ENCODE peak calls at places on chromosomes 13 and 19, in ten cellular contexts. E is tibial nerve, P is stomach, I is K562, Q is H1, Z is transverse colon, K is ovary, O is upper lobe of left lung, W is sigmoid colon, B is esophagus muscularis mucosa. U is an unnamed sample.

GRCh38 chr13:35866801-35867200 is 264.4 kb downstream of the DCLK1 start:
- DNase-seq in E (no peak), P (no peak), I (no peak), Q (no peak), Z (no peak), K (no peak), O (no peak), W (no peak), B (no peak), U (no peak)

GRCh38 chr13:110001622-110002275 is 215.4 kb upstream of the IRS2 start:
- DNase-seq in E (no peak), P (no peak), I (no peak), Q (no peak), Z (no peak), K (no peak), O (no peak), W (no peak), B (no peak), U (no peak)

GRCh38 chr19:27795369-27795768 is 1417.6 kb downstream of the UQCRFS1 start:
- DNase-seq in E (no peak), P (no peak), I (no peak), Q (no peak), Z (no peak), K (no peak), O (no peak), W (no peak), B (no peak), U (no peak)

GRCh38 chr13:50365683-50366391 is 350.6 kb downstream of the KCNRG start:
- DNase-seq in E (no peak), P (no peak), I (no peak), Q (no peak), Z (peak; percentile 23), K (no peak), O (no peak), W (no peak), B (peak; percentile 17), U (no peak)

GRCh38 chr13:25687622-25688225 is 315.9 kb downstream of the ATP8A2 start:
- DNase-seq in E (no peak), P (no peak), I (no peak), Q (no peak), Z (peak; percentile 17), K (no peak), O (no peak), W (no peak), B (no peak), U (no peak)

GRCh38 chr13:62293081-62293480 is 877.4 kb upstream of the PCDH20 start:
- DNase-seq in E (no peak), P (no peak), I (no peak), Q (no peak), Z (no peak), K (no peak), O (no peak), W (no peak), B (no peak), U (no peak)

GRCh38 chr13:41985788-41986508 is 25.0 kb upstream of the VWA8 start:
- DNase-seq in E (no peak), P (no peak), I (no peak), Q (no peak), Z (no peak), K (no peak), O (no peak), W (no peak), B (no peak), U (no peak)

GRCh38 chr19:10086904-10087256 is 763 bp downstream of the SHFL start:
- DNase-seq in E (no peak), P (no peak), I (peak; percentile 64), Q (no peak), Z (no peak), K (peak; percentile 74), O (peak; percentile 88), W (peak; percentile 72), B (no peak), U (no peak)

GRCh38 chr13:27926644-27927434 is 7.0 kb downstream of the PDX1 start:
- DNase-seq in E (no peak), P (no peak), I (no peak), Q (no peak), Z (no peak), K (no peak), O (peak; percentile 40), W (no peak), B (no peak), U (no peak)

GRCh38 chr19:5131031-5131865 is 162.3 kb downstream of the KDM4B start:
- DNase-seq in E (no peak), P (no peak), I (peak; percentile 76), Q (no peak), Z (peak; percentile 44), K (no peak), O (peak; percentile 80), W (no peak), B (no peak), U (no peak)

GRCh38 chr19:5129691-5130090 is 160.8 kb downstream of the KDM4B start:
- DNase-seq in E (no peak), P (no peak), I (no peak), Q (no peak), Z (no peak), K (no peak), O (peak; percentile 72), W (no peak), B (no peak), U (no peak)

GRCh38 chr19:5131866-5132561 is 163.1 kb downstream of the KDM4B start:
- DNase-seq in E (no peak), P (no peak), I (no peak), Q (no peak), Z (no peak), K (no peak), O (peak; percentile 82), W (no peak), B (no peak), U (no peak)

GRCh38 chr19:5128932-5129389 is 160.0 kb downstream of the KDM4B start:
- DNase-seq in E (no peak), P (peak; percentile 57), I (no peak), Q (no peak), Z (no peak), K (peak; percentile 88), O (peak; percentile 74), W (no peak), B (no peak), U (no peak)

GRCh38 chr19:5130371-5131030 is 161.6 kb downstream of the KDM4B start:
- DNase-seq in E (no peak), P (no peak), I (no peak), Q (no peak), Z (peak; percentile 52), K (no peak), O (peak; percentile 65), W (no peak), B (no peak), U (no peak)
- H3K27me3 ChIP-seq in E (no peaks in the 10 kb centered on the region), P (no peaks in the 10 kb centered on the region), I (no peaks in the 10 kb centered on the region), Q (no peaks in the 10 kb centered on the region), Z (no peaks in the 10 kb centered on the region), K (no peaks in the 10 kb centered on the region), O (no peaks in the 10 kb centered on the region), W (no peaks in the 10 kb centered on the region), B (no peaks in the 10 kb centered on the region), U (no peaks in the 10 kb centered on the region)

GRCh38 chr19:38100589-38100988 is 123.4 kb downstream of the DPF1 start:
- DNase-seq in E (no peak), P (no peak), I (no peak), Q (no peak), Z (no peak), K (no peak), O (no peak), W (no peak), B (no peak), U (no peak)

GRCh38 chr19:38093154-38093553 is 130.9 kb downstream of the DPF1 start:
- DNase-seq in E (no peak), P (no peak), I (no peak), Q (no peak), Z (no peak), K (no peak), O (no peak), W (no peak), B (no peak), U (no peak)

GRCh38 chr19:38099966-38100365 is 124.1 kb downstream of the DPF1 start:
- DNase-seq in E (no peak), P (no peak), I (no peak), Q (no peak), Z (no peak), K (no peak), O (no peak), W (no peak), B (no peak), U (no peak)

GRCh38 chr19:38093587-38093986 is 130.4 kb downstream of the DPF1 start:
- DNase-seq in E (no peak), P (no peak), I (no peak), Q (no peak), Z (no peak), K (no peak), O (peak; percentile 42), W (no peak), B (no peak), U (no peak)

GRCh38 chr19:38095411-38096308 is 128.4 kb downstream of the DPF1 start:
- DNase-seq in E (peak; percentile 63), P (peak; percentile 77), I (peak; percentile 73), Q (peak; percentile 44), Z (peak; percentile 66), K (peak; percentile 66), O (no peak), W (no peak), B (no peak), U (no peak)
- TF ChIP-seq EP300 in E (no peak), P (no peak), I (no peak), Q (no peak), Z (no peak), K (no peak), O (no peak), W (no peak), B (no peak), U (no peak)

GRCh38 chr13:101552286-101552685 is 99.8 kb downstream of the ITGBL1 start:
- DNase-seq in E (no peak), P (no peak), I (no peak), Q (no peak), Z (no peak), K (no peak), O (no peak), W (no peak), B (no peak), U (no peak)
- H3K27me3 ChIP-seq in E (no peaks in the 10 kb centered on the region), P (no peaks in the 10 kb centered on the region), I (no peaks in the 10 kb centered on the region), Q (no peaks in the 10 kb centered on the region), Z (no peaks in the 10 kb centered on the region), K (no peaks in the 10 kb centered on the region), O (no peaks in the 10 kb centered on the region), W (no peaks in the 10 kb centered on the region), B (no peaks in the 10 kb centered on the region), U (no peaks in the 10 kb centered on the region)

DNA sequence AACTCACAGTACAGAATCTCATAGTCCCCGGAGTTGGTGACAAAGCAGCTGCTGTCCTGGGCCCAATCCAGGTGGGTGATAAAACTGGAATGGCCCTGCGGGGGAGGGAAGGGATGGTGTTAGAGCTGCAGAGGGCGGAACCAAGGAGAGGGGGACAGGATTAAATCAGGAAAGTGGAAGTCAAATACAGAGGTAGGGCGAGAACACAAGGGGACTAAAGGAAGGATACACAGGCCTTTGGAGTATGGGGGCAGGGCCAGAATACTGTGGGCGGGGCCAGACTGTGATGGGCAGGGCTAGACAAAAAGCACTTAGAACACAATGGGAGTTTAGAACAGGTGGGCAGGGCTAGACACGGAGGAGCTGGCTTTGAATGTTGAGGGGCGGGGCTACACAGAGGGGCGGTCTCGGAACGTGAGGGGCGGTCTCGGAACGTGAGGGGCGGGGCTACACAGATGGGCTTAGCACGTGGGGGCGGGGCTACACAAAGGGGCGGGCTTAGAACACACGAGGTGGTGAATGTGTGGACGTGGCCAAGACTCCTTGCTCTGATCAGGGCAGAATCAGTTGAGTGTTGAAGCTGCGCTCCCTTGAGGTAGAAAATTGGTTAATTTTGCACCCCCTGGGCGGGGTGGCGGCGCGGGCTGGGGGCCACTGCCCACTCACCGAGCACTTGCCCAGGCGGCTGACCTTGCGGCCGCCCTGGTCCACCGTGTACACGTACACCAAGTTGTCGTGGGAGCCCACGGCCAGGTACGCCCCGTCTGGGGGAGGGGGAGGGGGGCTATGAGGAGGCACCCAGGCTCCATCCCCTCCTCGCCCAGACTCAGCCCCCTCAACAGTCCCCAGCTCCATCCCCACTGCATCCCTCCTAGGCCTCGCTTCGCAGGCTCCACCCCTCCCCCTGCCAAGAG is 14.0 kb upstream of the GPR4 start:
- DNase-seq in E (peak; percentile 79), P (peak; percentile 88), I (peak; percentile 97), Q (peak; percentile 98), Z (peak; percentile 94), K (peak; percentile 95), O (peak; percentile 82), W (peak; percentile 86), B (peak; percentile 93), U (peak; percentile 86)
- TF ChIP-seq EP300 in E (no peak), P (no peak), I (no peak), Q (no peak), Z (no peak), K (no peak), O (no peak), W (no peak), B (no peak), U (no peak)